ENCODE peak calls at places on chromosomes 16 and 17, in four cellular contexts. A, C, B and Z are unnamed samples.

GRCh38 chr17:4594406-4595349 is 10.3 kb downstream of the SMTNL2 start:
- DNase-seq in B (no peak), C (peak), A (no peak), Z (no peak)

GRCh38 chr17:64091116-64091515 is 38.8 kb downstream of the ERN1 start:
- DNase-seq in A (peak), B (no peak), C (no peak), Z (no peak)

GRCh38 chr16:56695246-56695645 is 13.0 kb downstream of the MT1X start:
- DNase-seq in C (no peak), B (no peak), A (no peak), Z (no peak)

GRCh38 chr17:68868708-68869107 is 86.5 kb downstream of the ABCA8 start:
- DNase-seq in B (no peak), A (no peak), C (no peak), Z (peak)

GRCh38 chr16:81445926-81446317 is 1.3 kb downstream of the CMIP start:
- DNase-seq in C (peak), A (no peak), B (no peak), Z (no peak)

GRCh38 chr16:10751291-10751697 is 7.7 kb downstream of the NUBP1 start:
- DNase-seq in B (peak), A (no peak), C (peak), Z (no peak)

GRCh38 chr16:86680661-86681439 is 102.5 kb downstream of the FOXL1 start:
- DNase-seq in B (no peak), C (no peak), A (no peak), Z (no peak)

GRCh38 chr17:9240659-9241370 is 219.5 kb downstream of the NTN1 start:
- DNase-seq in C (peak), A (no peak), B (peak), Z (peak)

GRCh38 chr16:83967838-83968482 is at the start of gene NECAB2:
- DNase-seq in B (no peak), C (peak), A (no peak), Z (peak)

GRCh38 chr17:32275060-32276042 is 9.7 kb downstream of the RHBDL3 start:
- DNase-seq in B (no peak), C (no peak), A (peak), Z (peak)

GRCh38 chr17:63440127-63440769 is 5.9 kb downstream of the CYB561 start:
- DNase-seq in A (no peak), B (no peak), C (no peak), Z (no peak)

GRCh38 chr16:25841776-25842175 is 150.0 kb downstream of the HS3ST4 start:
- DNase-seq in B (no peak), A (no peak), C (no peak), Z (no peak)

GRCh38 chr16:8961811-8962390 is 1.8 kb downstream of the USP7 start:
- DNase-seq in C (peak), B (peak), A (no peak), Z (no peak)

GRCh38 chr16:8931864-8932263 is 31.8 kb downstream of the USP7 start:
- DNase-seq in A (peak), C (peak), B (peak), Z (peak)

GRCh38 chr17:77045441-77046041 is 95.2 kb upstream of the SEC14L1 start:
- DNase-seq in A (peak), C (no peak), B (no peak), Z (peak)

GRCh38 chr16:11139624-11140375 is 116.2 kb downstream of the SOCS1 start:
- DNase-seq in C (peak), B (peak), A (no peak), Z (no peak)

GRCh38 chr16:21097151-21097550 is 53.5 kb downstream of the DNAH3 start:
- DNase-seq in C (no peak), B (no peak), A (peak), Z (no peak)

GRCh38 chr16:4314532-4315184 is 1.2 kb upstream of the GLIS2 start:
- DNase-seq in A (peak), C (peak), B (no peak), Z (peak)

GRCh38 chr17:64544742-64545141 is 38.0 kb downstream of the CEP95 start:
- DNase-seq in C (no peak), A (no peak), B (no peak), Z (no peak)

GRCh38 chr17:63930951-63931575 is 1.1 kb downstream of the CD79B start:
- DNase-seq in A (no peak), B (no peak), C (peak), Z (no peak)

GRCh38 chr16:48608452-48608851 is 1.5 kb downstream of the N4BP1 start:
- DNase-seq in A (peak), C (no peak), B (no peak), Z (no peak)

GRCh38 chr16:3193221-3194212 is 5.5 kb downstream of the OR1F1 start:
- DNase-seq in A (peak), C (no peak), B (peak), Z (no peak)

GRCh38 chr16:17603614-17604013 is 132.9 kb upstream of the XYLT1 start:
- DNase-seq in C (no peak), A (no peak), B (no peak), Z (no peak)

GRCh38 chr17:39191750-39192510 is 5.5 kb downstream of the CACNB1 start:
- DNase-seq in B (no peak), A (no peak), C (no peak), Z (no peak)

GRCh38 chr16:84673561-84673960 is 25.2 kb downstream of the KLHL36 start:
- DNase-seq in B (no peak), A (no peak), C (no peak), Z (no peak)

GRCh38 chr17:40038882-40039513 is 15.2 kb downstream of the MED24 start:
- DNase-seq in B (peak), A (peak), C (peak), Z (peak)

GRCh38 chr17:42362245-42362961 is 25.8 kb downstream of the STAT3 start:
- DNase-seq in B (no peak), A (no peak), C (no peak), Z (no peak)

GRCh38 chr17:50272246-50272645 is 2.0 kb upstream of the TMEM92 start:
- DNase-seq in A (no peak), B (no peak), C (no peak), Z (no peak)

GRCh38 chr17:58516644-58517377 is 2.4 kb upstream of the MTMR4 start:
- DNase-seq in B (peak), C (no peak), A (no peak), Z (no peak)

GRCh38 chr17:58504826-58505351 is 9.5 kb downstream of the MTMR4 start:
- DNase-seq in B (no peak), C (no peak), A (no peak), Z (no peak)

GRCh38 chr16:80489173-80489572 is 51.6 kb upstream of the DYNLRB2 start:
- DNase-seq in B (no peak), A (no peak), C (no peak), Z (no peak)

GRCh38 chr17:82297280-82297803 is 20.1 kb downstream of the CD7 start:
- DNase-seq in A (peak), C (no peak), B (no peak), Z (peak)

GRCh38 chr17:62986549-62986948 is 20.5 kb downstream of the TANC2 start:
- DNase-seq in A (no peak), B (no peak), C (no peak), Z (peak)

GRCh38 chr17:38720941-38721340 is 9.2 kb upstream of the CISD3 start:
- DNase-seq in C (no peak), B (no peak), A (no peak), Z (no peak)

GRCh38 chr17:38599398-38599856 is 6.3 kb downstream of the SRCIN1 start:
- DNase-seq in B (no peak), C (no peak), A (no peak), Z (no peak)

GRCh38 chr16:19520861-19521331 is 1.0 kb downstream of the GDE1 start:
- DNase-seq in B (no peak), A (peak), C (no peak), Z (peak)

GRCh38 chr16:73025111-73025505 is 22.8 kb downstream of the ZFHX3 start:
- DNase-seq in B (no peak), A (no peak), C (no peak), Z (no peak)

GRCh38 chr16:89142474-89143197 is 28.9 kb upstream of the CDH15 start:
- DNase-seq in A (no peak), B (no peak), C (no peak), Z (no peak)

GRCh38 chr17:29569245-29569950 is 897 bp downstream of the TP53I13 start:
- DNase-seq in A (peak), C (peak), B (no peak), Z (no peak)

GRCh38 chr17:73644145-73645049 is at the start of gene SDK2:
- DNase-seq in C (peak), A (peak), B (no peak), Z (no peak)
- H2AFZ ChIP-seq in C (peak), A (peak), B (no peak), Z (no peak)

GRCh38 chr17:14308636-14308964 is 7.7 kb downstream of the HS3ST3B1 start:
- DNase-seq in B (no peak), C (no peak), A (no peak), Z (no peak)

GRCh38 chr17:14310101-14310500 is 9.2 kb downstream of the HS3ST3B1 start:
- DNase-seq in C (peak), B (no peak), A (no peak), Z (no peak)

GRCh38 chr17:14307560-14308024 is 6.7 kb downstream of the HS3ST3B1 start:
- DNase-seq in B (peak), C (no peak), A (peak), Z (peak)

GRCh38 chr17:14310584-14310983 is 9.7 kb downstream of the HS3ST3B1 start:
- DNase-seq in B (no peak), A (peak), C (peak), Z (no peak)

DNA sequence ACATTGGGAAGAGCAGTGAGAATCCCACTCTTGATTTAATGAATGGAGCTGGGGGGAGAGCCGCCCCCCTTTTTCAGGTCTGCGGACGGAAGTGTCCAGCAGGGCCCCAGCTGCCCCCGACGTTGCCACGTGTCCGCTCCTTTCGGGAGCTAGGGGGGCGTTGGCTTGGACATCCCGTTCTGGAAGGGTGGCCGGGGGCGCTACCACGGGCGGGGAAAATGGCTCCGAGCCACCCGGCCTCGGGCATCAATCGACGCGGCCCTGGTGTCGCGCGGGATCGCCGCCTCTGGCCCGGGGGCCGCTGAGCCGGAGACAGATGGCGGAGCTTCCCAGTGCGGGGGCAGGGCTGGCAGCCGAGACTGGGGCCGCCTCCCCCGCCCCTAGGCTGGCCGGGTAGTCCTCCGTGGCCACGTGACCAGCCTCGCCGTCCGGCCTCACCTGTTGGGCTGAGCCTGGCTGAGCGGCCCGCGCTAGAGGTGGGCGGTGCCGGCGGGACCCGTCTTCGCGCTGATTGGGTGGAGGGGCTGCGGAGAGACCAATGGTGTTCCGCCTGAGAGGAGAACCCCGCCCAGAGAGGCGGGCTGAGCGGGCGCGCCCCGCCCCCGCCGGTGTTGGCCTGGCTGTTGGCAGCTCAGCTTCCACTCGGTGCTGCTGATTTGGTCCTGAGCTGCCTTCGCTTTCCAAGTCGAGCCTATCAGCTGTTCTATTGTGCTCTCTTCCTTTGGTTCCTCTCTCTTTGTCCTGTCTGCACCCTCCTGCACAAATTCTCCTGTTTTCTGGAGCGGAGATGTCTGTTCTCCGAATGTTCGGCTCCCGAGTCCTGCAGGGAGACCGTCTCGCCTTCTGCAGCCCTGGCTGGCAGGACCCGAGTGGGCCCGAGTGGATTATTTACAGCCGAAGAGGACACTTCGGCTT is 8.3 kb downstream of the HS3ST3B1 start:
- DNase-seq in A (peak), B (peak), C (peak), Z (peak)
- TF ChIP-seq EZH2 in A (no peak), B (no peak), C (no peak), Z (no peak)

GRCh38 chr17:17817552-17817947 is 19.2 kb downstream of the SREBF1 start:
- DNase-seq in C (no peak), B (no peak), A (no peak), Z (no peak)
- H3K27ac ChIP-seq in C (no peak), B (no peak), A (no peak), Z (no peak)

DNA sequence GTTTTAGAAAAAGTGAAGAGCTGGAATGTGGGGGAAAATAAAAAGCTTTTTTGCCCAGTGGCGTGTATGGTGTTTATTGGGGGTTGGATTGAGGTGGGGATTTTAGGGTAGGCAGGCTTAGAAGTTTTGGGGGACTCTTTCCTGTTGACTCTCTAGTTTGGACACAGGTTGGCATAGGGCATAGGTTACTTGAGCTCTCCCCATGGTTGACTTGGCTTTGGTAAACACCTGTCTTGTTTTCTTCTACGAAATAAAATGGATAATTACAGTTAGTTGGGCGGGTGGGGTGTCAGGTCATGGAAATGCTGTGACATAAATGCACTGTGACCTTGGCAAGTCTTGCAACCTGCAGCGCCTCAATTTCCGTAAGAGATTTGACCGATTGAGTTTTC is 680 bp upstream of the TAOK2 start:
- DNase-seq in B (no peak), A (no peak), C (no peak), Z (no peak)
- H2AFZ ChIP-seq in B (no peak), A (peak), C (no peak), Z (peak)